ENCODE peak calls at places on chromosomes 3 and 15, in seven cellular contexts. P, J, D, A, O, Q and X are unnamed samples.

GRCh38 chr3:23480981-23481380 is 277.9 kb downstream of the UBE2E2 start:
- DNase-seq in J (no peak), P (no peak), A (no peak), Q (no peak), D (no peak), O (no peak), X (no peak)

GRCh38 chr3:50336452-50337174 is 4.0 kb downstream of the RASSF1 start:
- DNase-seq in J (peak; percentile 78), A (no peak), D (peak; percentile 41), Q (no peak), O (no peak), P (no peak), X (no peak)

GRCh38 chr3:78659386-78659987 is 1108.3 kb downstream of the ROBO1 start:
- DNase-seq in A (peak; percentile 19), J (peak; percentile 56), P (no peak), Q (no peak), O (no peak), D (peak; percentile 60), X (no peak)

GRCh38 chr3:62295571-62295970 is 77.8 kb downstream of the FEZF2 start:
- DNase-seq in D (no peak), P (no peak), A (no peak), Q (no peak), J (no peak), O (no peak), X (no peak)

GRCh38 chr15:67914537-67915373 is 74.9 kb upstream of the RNU6-1 start:
- DNase-seq in D (peak; percentile 61), A (peak; percentile 35), Q (no peak), O (no peak), J (no peak), P (peak; percentile 76), X (no peak)

GRCh38 chr15:58951388-58952060 is 18.0 kb upstream of the SLTM start:
- DNase-seq in D (no peak), P (no peak), A (no peak), Q (no peak), O (no peak), J (no peak), X (no peak)

GRCh38 chr3:13884851-13885703 is 5.2 kb upstream of the WNT7A start:
- DNase-seq in A (no peak), O (peak; percentile 47), Q (peak; percentile 54), P (no peak), D (peak; percentile 81), J (peak; percentile 78), X (no peak)

GRCh38 chr15:65730560-65731172 is 61.4 kb downstream of the DENND4A start:
- DNase-seq in P (no peak), J (no peak), Q (no peak), D (no peak), O (no peak), A (no peak), X (no peak)

GRCh38 chr15:25091421-25092158 is 136.8 kb downstream of the SNRPN start:
- DNase-seq in D (no peak), J (no peak), O (no peak), A (no peak), P (no peak), Q (no peak), X (no peak)

GRCh38 chr15:98421419-98422085 is 226.8 kb upstream of the IGF1R start:
- DNase-seq in D (peak; percentile 91), J (peak; percentile 68), Q (peak; percentile 67), A (no peak), O (peak; percentile 76), P (peak; percentile 87), X (no peak)

GRCh38 chr3:37129871-37130270 is 44.5 kb downstream of the LRRFIP2 start:
- DNase-seq in O (no peak), A (no peak), J (no peak), Q (no peak), P (no peak), D (no peak), X (no peak)

GRCh38 chr3:55792010-55792409 is 304.9 kb upstream of the WNT5A start:
- DNase-seq in O (no peak), P (no peak), D (no peak), J (no peak), Q (no peak), A (no peak), X (no peak)

GRCh38 chr3:170517251-170517945 is 68.5 kb downstream of the SLC7A14 start:
- DNase-seq in P (no peak), D (no peak), Q (no peak), J (no peak), O (no peak), A (no peak), X (no peak)

GRCh38 chr15:64944961-64945360 is 33.3 kb downstream of the ANKDD1A start:
- DNase-seq in D (no peak), Q (no peak), P (no peak), O (no peak), J (no peak), A (no peak), X (no peak)

GRCh38 chr3:138390582-138390932 is 42.2 kb downstream of the MRAS start:
- DNase-seq in J (no peak), P (no peak), D (no peak), A (no peak), Q (no peak), O (no peak), X (no peak)

GRCh38 chr15:62112616-62113593 is 46.1 kb downstream of the C2CD4A start:
- DNase-seq in Q (no peak), A (no peak), J (no peak), P (no peak), O (no peak), D (no peak), X (no peak)

GRCh38 chr3:107987036-107987557 is 103.7 kb downstream of the CD47 start:
- DNase-seq in D (no peak), Q (no peak), O (no peak), A (no peak), J (no peak), P (peak; percentile 90), X (no peak)

GRCh38 chr3:133991209-133991608 is 38.5 kb downstream of the SLCO2A1 start:
- DNase-seq in P (no peak), J (no peak), O (no peak), Q (no peak), D (no peak), A (no peak), X (no peak)

GRCh38 chr3:76497636-76498035 is 542.3 kb upstream of the ROBO2 start:
- DNase-seq in P (no peak), D (peak; percentile 96), A (no peak), Q (no peak), O (no peak), J (no peak), X (no peak)

GRCh38 chr3:13600950-13601691 is 52.2 kb downstream of the FBLN2 start:
- DNase-seq in P (no peak), Q (no peak), J (no peak), A (no peak), D (no peak), O (no peak), X (no peak)

GRCh38 chr15:90219421-90220141 is 14.2 kb downstream of the CIB1 start:
- DNase-seq in D (peak; percentile 78), P (no peak), Q (no peak), J (peak; percentile 82), A (no peak), O (peak; percentile 68), X (no peak)

GRCh38 chr3:143429628-143430514 is 310.3 kb downstream of the CHST2 start:
- DNase-seq in Q (no peak), D (peak; percentile 13), A (no peak), J (no peak), P (no peak), O (no peak), X (no peak)

GRCh38 chr3:143590660-143591059 is 257.6 kb downstream of the SLC9A9 start:
- DNase-seq in J (no peak), D (no peak), A (no peak), P (no peak), Q (no peak), O (no peak), X (no peak)

GRCh38 chr3:153247331-153248311 is 85.6 kb downstream of the RAP2B start:
- DNase-seq in P (no peak), O (no peak), A (no peak), D (no peak), Q (no peak), J (no peak), X (no peak)

GRCh38 chr3:32593903-32594525 is 23.4 kb upstream of the DYNC1LI1 start:
- DNase-seq in O (no peak), A (no peak), D (no peak), P (no peak), J (no peak), Q (no peak), X (no peak)

GRCh38 chr15:79169531-79170123 is 79.0 kb upstream of the RASGRF1 start:
- DNase-seq in D (no peak), J (no peak), O (no peak), A (no peak), Q (no peak), P (no peak), X (no peak)

GRCh38 chr3:43364926-43365325 is 78.6 kb downstream of the SNRK start:
- DNase-seq in J (no peak), Q (no peak), D (no peak), A (no peak), O (no peak), P (no peak), X (no peak)

GRCh38 chr15:69712999-69713398 is 260.4 kb downstream of the RPLP1 start:
- DNase-seq in A (no peak), D (no peak), Q (no peak), J (no peak), P (no peak), O (no peak), X (no peak)

GRCh38 chr15:32774022-32774421 is 56.2 kb downstream of the GREM1 start:
- DNase-seq in A (no peak), D (no peak), P (no peak), O (no peak), J (no peak), Q (no peak), X (no peak)

GRCh38 chr15:44148580-44148979 is 46.5 kb downstream of the FRMD5 start:
- DNase-seq in J (no peak), O (no peak), A (no peak), D (no peak), P (no peak), Q (no peak), X (no peak)

GRCh38 chr3:109685084-109686079 is 348.0 kb upstream of the DPPA4 start:
- DNase-seq in O (no peak), D (no peak), A (no peak), J (no peak), Q (no peak), P (peak; percentile 71), X (peak; percentile 94)